ENCODE peak calls at places on chromosomes 12 and 14, in six cellular contexts. One of them, this sample, is unnamed.

GRCh38 chr14:56117765-56118610 is at the start of gene PELI2:
- DNase-seq in IMR-90: peak; percentile 73
- DNase-seq in gastrocnemius medialis: peak; percentile 62
- DNase-seq in pancreas: peak; percentile 94
- DNase-seq in H9: peak; percentile 67
- DNase-seq in A549: peak; percentile 33
- DNase-seq in this sample: peak; percentile 81

GRCh38 chr14:89578048-89578619 is 161.1 kb upstream of the FOXN3 start:
- DNase-seq in IMR-90: peak; percentile 71
- DNase-seq in gastrocnemius medialis: no peak
- DNase-seq in pancreas: no peak
- DNase-seq in H9: no peak
- DNase-seq in A549: no peak
- DNase-seq in this sample: no peak

GRCh38 chr12:19015285-19015684 is 114.2 kb upstream of the PLEKHA5 start:
- DNase-seq in IMR-90: no peak
- DNase-seq in gastrocnemius medialis: no peak
- DNase-seq in pancreas: no peak
- DNase-seq in H9: no peak
- DNase-seq in A549: no peak
- DNase-seq in this sample: no peak

GRCh38 chr12:111442301-111443045 is 36.8 kb downstream of the SH2B3 start:
- DNase-seq in IMR-90: no peak
- DNase-seq in gastrocnemius medialis: peak; percentile 12
- DNase-seq in pancreas: no peak
- DNase-seq in H9: peak; percentile 36
- DNase-seq in A549: no peak
- DNase-seq in this sample: peak; percentile 44

GRCh38 chr12:40970320-40970907 is 217.7 kb upstream of the PDZRN4 start:
- DNase-seq in IMR-90: no peak
- DNase-seq in gastrocnemius medialis: no peak
- DNase-seq in pancreas: no peak
- DNase-seq in H9: no peak
- DNase-seq in A549: no peak
- DNase-seq in this sample: no peak

GRCh38 chr14:97788364-97788763 is 991.2 kb downstream of the VRK1 start:
- DNase-seq in IMR-90: no peak
- DNase-seq in gastrocnemius medialis: no peak
- DNase-seq in pancreas: no peak
- DNase-seq in H9: no peak
- DNase-seq in A549: no peak
- DNase-seq in this sample: no peak

GRCh38 chr12:106086696-106087095 is 52.1 kb downstream of the NUAK1 start:
- DNase-seq in IMR-90: no peak
- DNase-seq in gastrocnemius medialis: no peak
- DNase-seq in pancreas: no peak
- DNase-seq in H9: no peak
- DNase-seq in A549: no peak
- DNase-seq in this sample: no peak

GRCh38 chr12:1790470-1790869 is 29.9 kb upstream of the LRTM2 start:
- DNase-seq in IMR-90: no peak
- DNase-seq in gastrocnemius medialis: no peak
- DNase-seq in pancreas: no peak
- DNase-seq in H9: no peak
- DNase-seq in A549: no peak
- DNase-seq in this sample: no peak

GRCh38 chr14:56894591-56894991 is 84.3 kb upstream of the OTX2 start:
- DNase-seq in IMR-90: no peak
- DNase-seq in gastrocnemius medialis: no peak
- DNase-seq in pancreas: no peak
- DNase-seq in H9: peak; percentile 59
- DNase-seq in A549: no peak
- DNase-seq in this sample: no peak

GRCh38 chr14:96627811-96628775 is 125.9 kb downstream of the PAPOLA start:
- DNase-seq in IMR-90: no peak
- DNase-seq in gastrocnemius medialis: no peak
- DNase-seq in pancreas: no peak
- DNase-seq in H9: peak; percentile 17
- DNase-seq in A549: no peak
- DNase-seq in this sample: peak; percentile 1

GRCh38 chr14:83842536-83842935 is 1687.4 kb upstream of the FLRT2 start:
- DNase-seq in IMR-90: no peak
- DNase-seq in gastrocnemius medialis: no peak
- DNase-seq in pancreas: no peak
- DNase-seq in H9: no peak
- DNase-seq in A549: no peak
- DNase-seq in this sample: no peak

GRCh38 chr12:75103822-75104221 is 105.8 kb downstream of the KCNC2 start:
- DNase-seq in IMR-90: no peak
- DNase-seq in gastrocnemius medialis: no peak
- DNase-seq in pancreas: no peak
- DNase-seq in H9: no peak
- DNase-seq in A549: no peak
- DNase-seq in this sample: no peak

GRCh38 chr12:22974865-22975264 is 349.9 kb downstream of the ETNK1 start:
- DNase-seq in IMR-90: peak; percentile 94
- DNase-seq in gastrocnemius medialis: no peak
- DNase-seq in pancreas: no peak
- DNase-seq in H9: no peak
- DNase-seq in A549: peak; percentile 15
- DNase-seq in this sample: no peak

GRCh38 chr12:54385251-54385914 is 850 bp upstream of the ZNF385A start:
- DNase-seq in IMR-90: no peak
- DNase-seq in gastrocnemius medialis: no peak
- DNase-seq in pancreas: no peak
- DNase-seq in H9: peak; percentile 63
- DNase-seq in A549: no peak
- DNase-seq in this sample: no peak

GRCh38 chr12:24991209-24992049 is 42.5 kb upstream of the BCAT1 start:
- DNase-seq in IMR-90: peak; percentile 75
- DNase-seq in gastrocnemius medialis: no peak
- DNase-seq in pancreas: no peak
- DNase-seq in H9: no peak
- DNase-seq in A549: peak; percentile 44
- DNase-seq in this sample: no peak

GRCh38 chr14:73231874-73232851 is 5.1 kb upstream of the PAPLN start:
- DNase-seq in IMR-90: no peak
- DNase-seq in gastrocnemius medialis: no peak
- DNase-seq in pancreas: no peak
- DNase-seq in H9: peak; percentile 91
- DNase-seq in A549: peak; percentile 73
- DNase-seq in this sample: no peak

GRCh38 chr12:47773062-47773857 is at the start of gene SLC48A1:
- DNase-seq in IMR-90: peak; percentile 46
- DNase-seq in gastrocnemius medialis: peak; percentile 58
- DNase-seq in pancreas: peak; percentile 94
- DNase-seq in H9: peak; percentile 79
- DNase-seq in A549: peak; percentile 92
- DNase-seq in this sample: peak; percentile 82

GRCh38 chr12:15581006-15581405 is 208.2 kb downstream of the EPS8 start:
- DNase-seq in IMR-90: peak; percentile 53
- DNase-seq in gastrocnemius medialis: no peak
- DNase-seq in pancreas: no peak
- DNase-seq in H9: no peak
- DNase-seq in A549: no peak
- DNase-seq in this sample: no peak

GRCh38 chr12:11724888-11725310 is 75.4 kb downstream of the ETV6 start:
- DNase-seq in IMR-90: peak; percentile 56
- DNase-seq in gastrocnemius medialis: no peak
- DNase-seq in pancreas: no peak
- DNase-seq in H9: no peak
- DNase-seq in A549: no peak
- DNase-seq in this sample: no peak

GRCh38 chr14:30580616-30581282 is 21.8 kb downstream of the G2E3 start:
- DNase-seq in IMR-90: peak; percentile 27
- DNase-seq in gastrocnemius medialis: no peak
- DNase-seq in pancreas: no peak
- DNase-seq in H9: no peak
- DNase-seq in A549: no peak
- DNase-seq in this sample: no peak

GRCh38 chr12:93176166-93176565 is 201.6 kb upstream of the NUDT4 start:
- DNase-seq in IMR-90: peak; percentile 76
- DNase-seq in gastrocnemius medialis: no peak
- DNase-seq in pancreas: no peak
- DNase-seq in H9: no peak
- DNase-seq in A549: no peak
- DNase-seq in this sample: no peak

GRCh38 chr12:6778212-6778570 is 5.9 kb downstream of the LAG3 start:
- DNase-seq in IMR-90: no peak
- DNase-seq in gastrocnemius medialis: no peak
- DNase-seq in pancreas: no peak
- DNase-seq in H9: peak; percentile 74
- DNase-seq in A549: no peak
- DNase-seq in this sample: peak; percentile 30

GRCh38 chr14:94470311-94470710 is 5.7 kb downstream of the SERPINA9 start:
- DNase-seq in IMR-90: no peak
- DNase-seq in gastrocnemius medialis: no peak
- DNase-seq in pancreas: no peak
- DNase-seq in H9: peak; percentile 3
- DNase-seq in A549: no peak
- DNase-seq in this sample: no peak

GRCh38 chr12:99772274-99772673 is 124.7 kb downstream of the GARIN6 start:
- DNase-seq in IMR-90: no peak
- DNase-seq in gastrocnemius medialis: no peak
- DNase-seq in pancreas: no peak
- DNase-seq in H9: no peak
- DNase-seq in A549: no peak
- DNase-seq in this sample: no peak

GRCh38 chr12:8948711-8949524 is 527 bp downstream of the M6PR start:
- DNase-seq in IMR-90: peak; percentile 40
- DNase-seq in gastrocnemius medialis: no peak
- DNase-seq in pancreas: no peak
- DNase-seq in H9: peak; percentile 36
- DNase-seq in A549: peak; percentile 28
- DNase-seq in this sample: peak; percentile 10

GRCh38 chr12:8949525-8950286 is at the start of gene M6PR:
- DNase-seq in IMR-90: peak; percentile 92
- DNase-seq in gastrocnemius medialis: peak; percentile 91
- DNase-seq in pancreas: peak; percentile 91
- DNase-seq in H9: peak; percentile 98
- DNase-seq in A549: peak; percentile 98
- DNase-seq in this sample: peak; percentile 94

GRCh38 chr12:8951744-8952143 is 2.3 kb upstream of the M6PR start:
- DNase-seq in IMR-90: no peak
- DNase-seq in gastrocnemius medialis: no peak
- DNase-seq in pancreas: no peak
- DNase-seq in H9: no peak
- DNase-seq in A549: no peak
- DNase-seq in this sample: no peak

GRCh38 chr12:8950287-8950574 is 786 bp upstream of the M6PR start:
- DNase-seq in IMR-90: no peak
- DNase-seq in gastrocnemius medialis: no peak
- DNase-seq in pancreas: no peak
- DNase-seq in H9: no peak
- DNase-seq in A549: no peak
- DNase-seq in this sample: no peak

GRCh38 chr12:8950702-8951478 is 1.4 kb upstream of the M6PR start:
- DNase-seq in IMR-90: no peak
- DNase-seq in gastrocnemius medialis: no peak
- DNase-seq in pancreas: no peak
- DNase-seq in H9: no peak
- DNase-seq in A549: no peak
- DNase-seq in this sample: no peak
- TF ChIP-seq CTCF in IMR-90: no peak
- TF ChIP-seq CTCF in gastrocnemius medialis: no peak
- TF ChIP-seq CTCF in pancreas: no peak
- TF ChIP-seq CTCF in H9: no peak
- TF ChIP-seq CTCF in A549: no peak
- TF ChIP-seq CTCF in this sample: no peak

GRCh38 chr12:53073881-53074280 is 5.3 kb downstream of the SPRYD3 start:
- DNase-seq in IMR-90: no peak
- DNase-seq in gastrocnemius medialis: no peak
- DNase-seq in pancreas: no peak
- DNase-seq in H9: no peak
- DNase-seq in A549: no peak
- DNase-seq in this sample: no peak
- H3K27ac ChIP-seq in IMR-90: no peak overlapping the region
- H3K27ac ChIP-seq in gastrocnemius medialis: peak overlapping the region; percentile 28
- H3K27ac ChIP-seq in pancreas: no peak overlapping the region
- H3K27ac ChIP-seq in H9: no peak overlapping the region
- H3K27ac ChIP-seq in A549: no peak overlapping the region
- H3K27ac ChIP-seq in this sample: no peak overlapping the region

GRCh38 chr12:122872815-122873361 is 23.0 kb downstream of the VPS37B start:
- DNase-seq in IMR-90: no peak
- DNase-seq in gastrocnemius medialis: no peak
- DNase-seq in pancreas: no peak
- DNase-seq in H9: no peak
- DNase-seq in A549: no peak
- DNase-seq in this sample: no peak
- H3K4me1 ChIP-seq in IMR-90: peaks cover 27% of the 10 kb centered on the region
- H3K4me1 ChIP-seq in gastrocnemius medialis: peaks cover 96% of the 10 kb centered on the region
- H3K4me1 ChIP-seq in pancreas: peaks cover 38% of the 10 kb centered on the region
- H3K4me1 ChIP-seq in H9: no peaks in the 10 kb centered on the region
- H3K4me1 ChIP-seq in A549: peaks cover 10% of the 10 kb centered on the region
- H3K4me1 ChIP-seq in this sample: peaks cover 79% of the 10 kb centered on the region

GRCh38 chr14:75281691-75282000 is 3.0 kb downstream of the FOS start:
- DNase-seq in IMR-90: no peak
- DNase-seq in gastrocnemius medialis: no peak
- DNase-seq in pancreas: no peak
- DNase-seq in H9: no peak
- DNase-seq in A549: no peak
- DNase-seq in this sample: no peak

GRCh38 chr14:75282166-75282547 is 3.5 kb downstream of the FOS start:
- DNase-seq in IMR-90: peak; percentile 60
- DNase-seq in gastrocnemius medialis: no peak
- DNase-seq in pancreas: no peak
- DNase-seq in H9: no peak
- DNase-seq in A549: no peak
- DNase-seq in this sample: peak; percentile 59

GRCh38 chr14:75285331-75285730 is 6.7 kb downstream of the FOS start:
- DNase-seq in IMR-90: no peak
- DNase-seq in gastrocnemius medialis: peak; percentile 3
- DNase-seq in pancreas: no peak
- DNase-seq in H9: no peak
- DNase-seq in A549: no peak
- DNase-seq in this sample: no peak

GRCh38 chr14:75283884-75284563 is 5.4 kb downstream of the FOS start:
- DNase-seq in IMR-90: peak; percentile 51
- DNase-seq in gastrocnemius medialis: peak; percentile 38
- DNase-seq in pancreas: no peak
- DNase-seq in H9: no peak
- DNase-seq in A549: no peak
- DNase-seq in this sample: peak; percentile 78

DNA sequence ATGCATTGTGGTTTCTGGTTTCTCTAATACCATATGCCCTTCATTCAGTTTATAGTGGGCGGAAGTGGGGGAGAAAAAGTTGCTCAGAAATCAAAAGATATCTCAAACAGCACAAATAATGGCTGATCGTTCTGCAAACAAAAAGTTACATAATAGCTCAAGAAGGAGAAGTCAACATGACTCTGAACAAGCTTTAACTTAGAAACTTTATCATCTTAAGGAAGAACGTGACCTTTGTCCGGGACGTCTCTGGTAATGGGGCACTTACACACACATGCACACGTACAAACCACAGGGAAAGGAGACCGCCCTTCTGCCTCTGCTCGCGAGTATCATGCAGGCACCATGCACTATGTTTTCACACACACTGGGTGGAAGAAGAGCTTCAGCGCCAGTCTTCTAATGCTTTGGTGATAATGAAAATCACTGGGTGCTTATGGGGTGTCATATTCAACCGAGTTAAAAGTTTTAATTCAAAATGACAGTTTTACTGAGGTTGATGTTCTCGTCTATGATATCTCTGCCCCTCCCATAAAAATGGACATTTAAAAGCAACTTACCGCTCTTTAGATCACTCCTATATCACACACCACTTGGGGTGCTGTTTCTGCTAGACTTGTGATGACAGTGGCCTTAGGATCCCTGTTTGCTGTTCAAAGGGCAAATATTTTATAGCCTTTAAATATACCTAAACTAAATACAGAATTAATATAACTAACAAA is 4.7 kb downstream of the FOS start:
- DNase-seq in IMR-90: peak; percentile 77
- DNase-seq in gastrocnemius medialis: no peak
- DNase-seq in pancreas: no peak
- DNase-seq in H9: no peak
- DNase-seq in A549: no peak
- DNase-seq in this sample: peak; percentile 83
- TF ChIP-seq CTCF in IMR-90: peak; percentile 42
- TF ChIP-seq CTCF in gastrocnemius medialis: no peak
- TF ChIP-seq CTCF in pancreas: no peak
- TF ChIP-seq CTCF in H9: no peak
- TF ChIP-seq CTCF in A549: no peak
- TF ChIP-seq CTCF in this sample: peak; percentile 36